ENCODE peak calls at places on chromosomes 7 and 10, in seven cellular contexts. L is PC-3, O is lower lobe of right lung, U is foreskin keratinocyte, K is aorta, A is spleen, M is fibroblast of lung. R is an unnamed sample.
A peak's percentile ranks its signal among the peaks of the same experiment; 100 is the strongest.

GRCh38 chr10:7513936-7514335 is 103.1 kb upstream of the SFMBT2 start:
- DNase-seq in A (no peak), L (no peak), U (no peak), O (no peak), M (no peak), K (no peak), R (no peak)

GRCh38 chr10:115774721-115775120 is 498.3 kb downstream of the GFRA1 start:
- DNase-seq in L (no peak), O (no peak), A (no peak), K (no peak), M (peak; percentile 14), U (no peak), R (no peak)

GRCh38 chr10:58457761-58458616 is 54.7 kb upstream of the BICC1 start:
- DNase-seq in K (no peak), A (no peak), O (no peak), L (no peak), U (no peak), M (peak; percentile 100), R (no peak)

GRCh38 chr10:114648368-114648767 is 9.7 kb downstream of the ABLIM1 start:
- DNase-seq in M (peak; percentile 97), K (no peak), U (peak; percentile 93), L (peak; percentile 46), A (no peak), O (no peak), R (no peak)

GRCh38 chr7:24024689-24025088 is 259.3 kb upstream of the NPY start:
- DNase-seq in U (no peak), A (no peak), K (no peak), L (no peak), M (peak; percentile 9), O (no peak), R (no peak)

GRCh38 chr10:43407576-43408330 is 1.2 kb downstream of the HNRNPF start:
- DNase-seq in A (peak; percentile 98), M (peak; percentile 90), K (peak; percentile 96), O (peak; percentile 97), U (peak; percentile 86), L (peak; percentile 92), R (peak; percentile 95)

GRCh38 chr7:26646666-26647065 is 217.7 kb downstream of the SKAP2 start:
- DNase-seq in L (peak; percentile 53), O (no peak), M (peak; percentile 27), K (no peak), U (no peak), A (no peak), R (no peak)

GRCh38 chr10:89657302-89657701 is 12.3 kb upstream of the PANK1 start:
- DNase-seq in O (no peak), A (no peak), K (no peak), L (no peak), U (no peak), M (no peak), R (no peak)

GRCh38 chr10:11192304-11193018 is 174.8 kb downstream of the CELF2 start:
- DNase-seq in O (peak; percentile 70), A (no peak), U (no peak), L (no peak), K (no peak), M (no peak), R (no peak)

GRCh38 chr10:58444876-58445275 is 59.7 kb downstream of the TFAM start:
- DNase-seq in U (no peak), O (no peak), M (no peak), L (no peak), A (no peak), K (no peak), R (no peak)

GRCh38 chr7:95469850-95470249 is 15.9 kb upstream of the ASB4 start:
- DNase-seq in A (no peak), O (no peak), U (no peak), K (no peak), M (no peak), L (no peak), R (no peak)

GRCh38 chr7:87110778-87111177 is 41.5 kb upstream of the DMTF1 start:
- DNase-seq in L (peak; percentile 67), O (no peak), U (peak; percentile 37), M (peak; percentile 62), A (no peak), K (no peak), R (no peak)

GRCh38 chr10:122050811-122051210 is 61.8 kb downstream of the TACC2 start:
- DNase-seq in O (no peak), L (no peak), M (no peak), A (peak; percentile 14), K (no peak), U (no peak), R (no peak)

GRCh38 chr7:1557771-1558170 is 1.8 kb upstream of the TMEM184A start:
- DNase-seq in U (no peak), K (no peak), A (no peak), M (no peak), L (no peak), O (peak; percentile 30), R (no peak)

GRCh38 chr10:128036746-128037542 is 89.3 kb downstream of the MKI67 start:
- DNase-seq in U (peak; percentile 29), L (peak; percentile 51), K (peak; percentile 78), O (no peak), M (peak; percentile 67), A (peak; percentile 70), R (no peak)

GRCh38 chr10:60731134-60731883 is 47.0 kb upstream of the CDK1 start:
- DNase-seq in A (no peak), K (no peak), O (no peak), L (peak; percentile 60), M (no peak), U (peak; percentile 38), R (no peak)

GRCh38 chr7:107940146-107940489 is 49.1 kb downstream of the DLD start:
- DNase-seq in A (no peak), U (no peak), L (no peak), K (no peak), O (no peak), M (no peak), R (no peak)
- H3K27ac ChIP-seq in A (no peak overlapping the region), U (no peak overlapping the region), L (peak overlapping the region; percentile 60), K (peak overlapping the region; percentile 37), O (peak overlapping the region; percentile 48), M (peak overlapping the region; percentile 68), R (no peak overlapping the region)

GRCh38 chr10:61903991-61904350 is 2.5 kb downstream of the ARID5B start:
- DNase-seq in M (no peak), L (peak; percentile 97), K (no peak), A (no peak), O (no peak), U (peak; percentile 21), R (no peak)
- H3K27ac ChIP-seq in M (peak overlapping the region; percentile 42), L (peak overlapping the region; percentile 52), K (no peak overlapping the region), A (peak overlapping the region; percentile 99), O (peak overlapping the region; percentile 96), U (peak overlapping the region; percentile 86), R (peak overlapping the region; percentile 99)

GRCh38 chr10:117241541-117242462 is 888 bp downstream of the SLC18A2 start:
- DNase-seq in A (peak; percentile 82), M (peak; percentile 10), K (peak; percentile 67), L (no peak), O (no peak), U (no peak), R (peak; percentile 84)

GRCh38 chr10:117240730-117241529 is at the start of gene SLC18A2:
- DNase-seq in O (no peak), K (peak; percentile 57), L (no peak), U (no peak), M (no peak), A (no peak), R (no peak)

GRCh38 chr10:117239031-117239430 is 1.9 kb upstream of the SLC18A2 start:
- DNase-seq in L (no peak), M (no peak), O (no peak), A (no peak), U (no peak), K (peak; percentile 64), R (no peak)

GRCh38 chr10:117242463-117242832 is 1.5 kb downstream of the SLC18A2 start:
- DNase-seq in M (no peak), K (no peak), A (no peak), O (no peak), L (no peak), U (no peak), R (no peak)

DNA sequence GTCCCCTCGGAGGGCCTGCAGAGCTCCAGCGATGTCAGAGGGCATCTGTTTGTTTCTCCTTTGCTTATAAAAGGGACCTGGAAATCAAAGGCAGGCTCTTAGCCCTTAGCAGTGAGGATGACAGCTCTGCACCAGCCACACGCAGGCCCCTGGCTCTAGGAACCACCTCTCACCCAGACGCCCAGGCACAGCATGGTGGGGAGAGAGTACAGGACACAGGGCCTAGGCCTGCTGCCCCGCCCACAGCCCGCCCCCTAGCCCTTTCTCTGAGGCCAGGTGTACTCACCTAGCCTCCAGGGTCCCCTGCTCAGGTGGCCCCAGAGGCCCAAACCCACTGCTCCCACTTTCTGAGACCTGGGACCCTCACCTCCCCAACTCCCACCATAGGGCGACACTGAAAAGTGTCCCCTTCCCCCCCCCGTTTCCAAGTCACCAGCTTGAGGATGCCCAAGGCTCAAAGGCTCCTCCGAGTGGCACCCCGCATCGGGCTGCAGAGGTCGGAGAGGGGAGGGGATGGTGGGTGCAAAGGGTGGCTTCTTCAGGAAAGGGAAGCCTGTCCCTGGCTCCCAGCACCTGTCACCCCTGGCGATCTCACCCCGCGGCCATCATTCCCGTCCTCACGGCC is 697 bp upstream of the SLC18A2 start:
- DNase-seq in A (no peak), M (no peak), L (no peak), K (peak; percentile 34), U (no peak), O (no peak), R (no peak)
- H3K27ac ChIP-seq in A (no peak overlapping the region), M (no peak overlapping the region), L (no peak overlapping the region), K (no peak overlapping the region), U (no peak overlapping the region), O (no peak overlapping the region), R (no peak overlapping the region)

GRCh38 chr10:101614957-101615759 is 27.0 kb downstream of the DPCD start:
- DNase-seq in O (no peak), L (no peak), K (no peak), M (no peak), U (no peak), A (no peak), R (no peak)

GRCh38 chr10:101617824-101618568 is 29.9 kb downstream of the DPCD start:
- DNase-seq in O (no peak), L (no peak), A (peak; percentile 48), U (no peak), M (no peak), K (no peak), R (no peak)

GRCh38 chr10:101615760-101616116 is 27.6 kb downstream of the DPCD start:
- DNase-seq in A (peak; percentile 29), K (no peak), O (no peak), M (no peak), L (no peak), U (no peak), R (no peak)

GRCh38 chr10:101617102-101617823 is 29.1 kb downstream of the DPCD start:
- DNase-seq in U (no peak), M (no peak), A (peak; percentile 55), L (no peak), O (no peak), K (no peak), R (no peak)

DNA sequence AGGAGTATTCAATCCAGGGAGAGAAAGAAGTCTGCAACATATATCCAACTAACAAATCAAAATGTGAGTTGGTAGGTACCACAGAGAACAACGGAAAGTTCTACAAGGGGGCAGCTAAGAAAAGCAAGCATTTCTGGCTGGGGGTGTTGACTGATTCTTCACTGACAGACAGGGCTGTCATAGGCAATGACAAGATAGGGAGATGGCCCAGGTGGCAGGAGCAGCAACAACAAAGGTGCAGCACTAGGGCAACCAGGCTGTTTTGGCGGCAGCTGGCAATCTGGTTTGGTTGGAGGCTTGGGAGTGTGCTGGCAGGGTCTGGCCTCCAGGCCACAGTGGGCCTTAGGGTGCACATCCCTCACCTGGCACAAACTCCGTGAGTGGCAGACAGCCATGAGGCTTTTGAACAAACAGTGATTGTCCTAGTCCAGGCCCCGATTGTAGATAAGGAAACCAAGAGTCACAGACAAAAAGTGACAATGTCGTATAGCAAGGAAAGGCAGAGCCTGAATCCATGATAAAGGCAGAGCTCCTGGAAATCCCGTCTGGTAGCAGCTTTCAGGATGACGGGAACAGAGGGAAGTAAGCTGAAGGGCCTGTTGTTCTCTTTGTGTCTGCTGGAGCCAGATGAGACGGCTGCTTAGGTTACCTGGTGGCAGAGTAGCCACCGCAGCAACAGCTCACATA is 28.4 kb downstream of the DPCD start:
- DNase-seq in U (no peak), A (peak; percentile 41), K (no peak), M (no peak), L (no peak), O (no peak), R (no peak)
- H3K27ac ChIP-seq in U (no peak overlapping the region), A (no peak overlapping the region), K (no peak overlapping the region), M (no peak overlapping the region), L (no peak overlapping the region), O (no peak overlapping the region), R (no peak overlapping the region)

R was measured in left lung.